ENCODE peak calls at places on chromosomes 7 and 10, in seven cellular contexts. N is lung, L is kidney, T is neural progenitor cell, M is GM12878, P is lower lobe of right lung, O is BJ. H is an unnamed sample. For H3K36me3, the result is how much of the 10 kb centered on the place peaks cover.

GRCh38 chr7:36286241-36286640 is 103.4 kb upstream of the ANLN start:
- DNase-seq in L (no peak), O (no peak), P (no peak), M (no peak), T (no peak), N (no peak), H (no peak)

GRCh38 chr10:50621981-50622496 is 1.7 kb downstream of the SGMS1 start:
- DNase-seq in T (peak), L (peak), N (peak), P (peak), O (peak), M (peak), H (peak)

GRCh38 chr10:17742918-17743317 is 9.1 kb upstream of the TMEM236 start:
- DNase-seq in N (peak), M (no peak), O (no peak), P (peak), L (no peak), T (peak), H (peak)

GRCh38 chr10:13219685-13220670 is 14.2 kb downstream of the UCMA start:
- DNase-seq in O (no peak), L (no peak), N (no peak), P (no peak), M (peak), T (peak), H (no peak)

GRCh38 chr10:11160982-11161554 is 143.4 kb downstream of the CELF2 start:
- DNase-seq in P (no peak), O (no peak), M (no peak), T (no peak), N (no peak), L (no peak), H (no peak)

GRCh38 chr7:113831509-113831908 is 87.3 kb downstream of the PPP1R3A start:
- DNase-seq in N (no peak), L (no peak), M (no peak), O (no peak), T (no peak), P (no peak), H (no peak)

GRCh38 chr10:110340122-110340521 is 35.4 kb upstream of the SMNDC1 start:
- DNase-seq in T (no peak), L (no peak), M (no peak), P (no peak), N (no peak), O (no peak), H (no peak)

GRCh38 chr7:148811892-148812291 is 72.2 kb downstream of the EZH2 start:
- DNase-seq in P (no peak), L (no peak), N (no peak), O (no peak), T (no peak), M (no peak), H (no peak)

GRCh38 chr7:30022991-30023390 is 3.5 kb downstream of the FKBP14 start:
- DNase-seq in T (no peak), O (no peak), P (no peak), M (no peak), N (no peak), L (no peak), H (no peak)

GRCh38 chr10:35835545-35835944 is 193.4 kb upstream of the FZD8 start:
- DNase-seq in P (no peak), M (no peak), O (no peak), N (no peak), L (no peak), T (no peak), H (no peak)

GRCh38 chr7:40850017-40850416 is 715.2 kb downstream of the SUGCT start:
- DNase-seq in M (no peak), P (no peak), L (no peak), O (no peak), N (no peak), T (no peak), H (no peak)

GRCh38 chr10:71725249-71725648 is 5.7 kb upstream of the C10orf105 start:
- DNase-seq in T (no peak), P (no peak), O (no peak), L (no peak), M (no peak), N (no peak), H (no peak)

GRCh38 chr10:71725998-71726672 is 6.6 kb upstream of the C10orf105 start:
- DNase-seq in M (no peak), T (peak), P (no peak), L (no peak), O (no peak), N (no peak), H (peak)

GRCh38 chr10:71727429-71728217 is 8.0 kb upstream of the C10orf105 start:
- DNase-seq in O (no peak), N (peak), T (no peak), P (peak), M (peak), L (peak), H (peak)

GRCh38 chr10:71728218-71728737 is 8.7 kb upstream of the C10orf105 start:
- DNase-seq in T (peak), N (no peak), L (no peak), M (peak), P (no peak), O (no peak), H (no peak)

GRCh38 chr10:71726673-71727428 is 7.3 kb upstream of the C10orf105 start:
- DNase-seq in N (no peak), L (no peak), P (no peak), M (peak), T (no peak), O (no peak), H (peak)
- H3K4me3 ChIP-seq in N (no peak), L (no peak), P (no peak), M (peak), T (no peak), O (no peak), H (no peak)

GRCh38 chr7:132255084-132255483 is 321.2 kb downstream of the PLXNA4 start:
- DNase-seq in N (no peak), P (peak), L (no peak), M (no peak), O (no peak), T (no peak), H (no peak)

GRCh38 chr7:132255898-132256297 is 320.4 kb downstream of the PLXNA4 start:
- DNase-seq in T (no peak), M (no peak), N (peak), L (no peak), P (peak), O (no peak), H (no peak)

GRCh38 chr7:132258231-132258630 is 318.0 kb downstream of the PLXNA4 start:
- DNase-seq in T (no peak), M (no peak), N (no peak), L (no peak), O (no peak), P (no peak), H (no peak)

GRCh38 chr7:132257253-132257652 is 319.0 kb downstream of the PLXNA4 start:
- DNase-seq in M (no peak), L (no peak), P (no peak), N (no peak), T (no peak), O (no peak), H (no peak)

DNA sequence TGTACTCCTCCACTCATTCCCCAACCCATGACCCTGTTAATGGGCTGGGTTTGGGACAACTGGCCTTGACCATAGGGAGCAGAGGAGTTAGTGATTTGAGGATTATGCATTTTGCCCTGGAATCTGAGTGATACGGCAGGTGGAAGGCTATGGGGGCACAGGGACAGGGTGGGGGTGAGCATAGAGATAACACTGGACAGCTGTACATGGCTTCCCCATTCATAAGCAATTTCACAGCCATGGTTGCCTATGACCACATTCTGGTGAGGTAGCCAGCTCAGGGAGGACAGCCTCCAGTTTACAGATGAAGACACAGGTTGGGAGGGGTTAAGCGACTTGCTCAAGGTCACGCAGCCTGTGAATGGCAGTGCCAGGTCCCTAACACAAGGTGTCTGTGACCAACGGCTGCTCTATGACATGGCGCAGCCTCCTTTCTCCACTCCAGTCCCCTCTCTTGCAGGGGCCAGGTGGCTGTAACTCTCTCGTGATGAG is 319.5 kb downstream of the PLXNA4 start:
- DNase-seq in P (no peak), T (no peak), M (no peak), N (no peak), L (no peak), O (no peak), H (no peak)
- TF ChIP-seq CTCF in P (no peak), T (no peak), M (no peak), N (no peak), L (no peak), O (no peak), H (no peak)

GRCh38 chr7:55489552-55489951 is 82.8 kb downstream of the VOPP1 start:
- DNase-seq in M (no peak), N (no peak), L (no peak), O (no peak), T (no peak), P (no peak), H (no peak)
- H3K36me3 ChIP-seq in M (half or more), N (under half), L (under half), O (under half), T (under half), P (under half), H (half or more)

GRCh38 chr7:92784935-92785334 is 51.4 kb downstream of the CDK6 start:
- DNase-seq in N (no peak), T (no peak), L (no peak), O (no peak), M (no peak), P (no peak), H (no peak)

GRCh38 chr7:92783260-92783911 is 53.0 kb downstream of the CDK6 start:
- DNase-seq in N (no peak), M (no peak), O (no peak), P (no peak), L (no peak), T (no peak), H (no peak)

GRCh38 chr7:92782855-92783254 is 53.5 kb downstream of the CDK6 start:
- DNase-seq in P (no peak), O (no peak), T (no peak), L (no peak), N (no peak), M (no peak), H (no peak)

GRCh38 chr7:92781117-92781720 is 55.2 kb downstream of the CDK6 start:
- DNase-seq in M (no peak), P (no peak), T (peak), O (no peak), N (no peak), L (peak), H (no peak)

DNA sequence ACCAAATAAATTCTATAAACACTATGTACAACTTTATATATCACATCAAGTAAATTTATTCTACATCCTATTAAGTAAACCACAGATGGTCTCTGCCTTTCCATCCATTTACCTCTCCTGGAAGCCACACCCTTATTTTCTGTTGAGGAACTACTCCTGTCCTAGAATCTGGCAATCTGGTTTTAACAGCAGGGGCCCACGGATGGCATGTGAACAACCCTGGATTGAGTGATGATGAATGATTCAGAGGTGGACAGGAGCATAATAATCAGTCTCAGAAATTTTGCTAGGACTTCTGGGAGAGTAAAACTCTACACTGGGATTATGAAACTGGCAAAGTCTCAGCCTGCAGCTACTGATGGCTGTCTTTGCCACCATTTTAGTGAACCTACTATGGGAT is 54.1 kb downstream of the CDK6 start:
- DNase-seq in M (no peak), L (no peak), N (no peak), P (no peak), T (no peak), O (no peak), H (no peak)
- H3K4me3 ChIP-seq in M (no peak), L (no peak), N (no peak), P (no peak), T (no peak), O (no peak), H (no peak)

GRCh38 chr7:13447637-13448036 is 541.8 kb downstream of the ETV1 start:
- DNase-seq in M (no peak), L (no peak), O (no peak), N (peak), T (no peak), P (no peak), H (no peak)

DNA sequence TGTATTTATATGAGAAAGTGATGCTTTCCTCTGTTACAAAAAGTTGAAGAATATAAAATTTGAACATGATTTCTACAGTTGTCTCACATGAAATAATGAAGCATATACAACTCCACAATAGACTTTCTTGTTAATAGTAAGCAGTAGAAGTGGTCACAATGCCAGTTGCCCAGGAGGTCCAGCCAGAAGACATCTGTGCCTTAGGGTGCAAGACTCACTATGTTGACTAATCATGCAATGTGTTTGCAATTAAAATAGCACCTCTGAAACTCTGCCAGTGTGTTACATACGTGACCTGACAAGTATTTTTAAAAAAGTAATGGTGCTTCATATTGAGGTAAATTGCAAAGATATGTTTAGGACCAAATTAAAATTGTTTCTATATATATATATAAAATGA is 547.2 kb downstream of the ETV1 start:
- DNase-seq in O (no peak), L (no peak), T (no peak), P (no peak), N (no peak), M (no peak), H (no peak)
- TF ChIP-seq CTCF in O (no peak), L (no peak), T (no peak), P (no peak), N (no peak), M (no peak), H (no peak)

GRCh38 chr10:77844177-77844576 is 82.4 kb downstream of the DLG5 start:
- DNase-seq in M (no peak), N (no peak), P (no peak), O (no peak), T (no peak), L (peak), H (no peak)

GRCh38 chr10:77845455-77845850 is 81.1 kb downstream of the DLG5 start:
- DNase-seq in M (no peak), O (no peak), T (no peak), N (no peak), L (no peak), P (no peak), H (no peak)

GRCh38 chr10:77849039-77849664 is 77.4 kb downstream of the DLG5 start:
- DNase-seq in M (no peak), N (no peak), L (no peak), T (peak), P (no peak), O (no peak), H (no peak)

GRCh38 chr10:77844713-77845454 is 81.7 kb downstream of the DLG5 start:
- DNase-seq in O (no peak), M (no peak), P (no peak), N (no peak), T (no peak), L (peak), H (no peak)

GRCh38 chr10:77846718-77847311 is 79.7 kb downstream of the DLG5 start:
- DNase-seq in L (peak), N (peak), O (no peak), T (peak), P (peak), M (no peak), H (peak)
- H3K36me3 ChIP-seq in L (under half), N (under half), O (under half), T (under half), P (under half), M (under half), H (under half)

GRCh38 chr7:139339698-139340036 is 1.5 kb upstream of the FMC1 start:
- DNase-seq in M (no peak), O (no peak), L (no peak), N (no peak), P (no peak), T (no peak), H (no peak)

GRCh38 chr7:139340808-139341057 is 404 bp upstream of the FMC1 start:
- DNase-seq in O (no peak), L (peak), P (peak), M (no peak), N (no peak), T (no peak), H (no peak)

GRCh38 chr7:139340037-139340807 is 915 bp upstream of the FMC1 start:
- DNase-seq in M (peak), N (peak), T (peak), O (peak), L (peak), P (peak), H (peak)

GRCh38 chr7:139341058-139341775 is at the start of gene FMC1:
- DNase-seq in P (peak), L (peak), T (peak), N (peak), O (peak), M (peak), H (peak)

GRCh38 chr7:139341776-139342244 is 673 bp downstream of the FMC1 start:
- DNase-seq in O (peak), L (no peak), M (no peak), T (no peak), P (no peak), N (no peak), H (no peak)
- H3K4me3 ChIP-seq in O (peak), L (peak), M (peak), T (peak), P (peak), N (peak), H (peak)

DNA sequence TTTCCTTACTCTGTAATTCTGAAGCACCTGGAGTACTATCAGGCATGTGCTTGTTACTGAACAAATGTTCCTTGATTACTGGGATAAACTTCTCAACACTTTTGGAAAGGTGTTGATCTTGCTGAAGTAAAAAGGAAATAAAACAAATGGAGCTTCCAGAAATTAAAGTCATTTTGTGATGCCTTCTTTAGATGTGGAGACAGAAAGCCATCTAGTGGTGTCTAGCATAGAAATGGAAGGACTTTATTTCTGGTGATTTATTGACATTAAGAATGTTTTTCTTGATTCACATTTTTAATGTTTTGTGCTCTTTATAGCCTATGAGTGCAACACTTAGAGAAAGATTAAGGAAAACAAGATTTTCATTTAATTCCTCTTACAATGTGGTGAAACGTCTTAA is 1.4 kb downstream of the SFR1 start:
- DNase-seq in P (no peak), T (no peak), L (no peak), M (no peak), O (no peak), N (no peak), H (no peak)
- TF ChIP-seq CTCF in P (peak), T (peak), L (no peak), M (peak), O (peak), N (no peak), H (peak)

DNA sequence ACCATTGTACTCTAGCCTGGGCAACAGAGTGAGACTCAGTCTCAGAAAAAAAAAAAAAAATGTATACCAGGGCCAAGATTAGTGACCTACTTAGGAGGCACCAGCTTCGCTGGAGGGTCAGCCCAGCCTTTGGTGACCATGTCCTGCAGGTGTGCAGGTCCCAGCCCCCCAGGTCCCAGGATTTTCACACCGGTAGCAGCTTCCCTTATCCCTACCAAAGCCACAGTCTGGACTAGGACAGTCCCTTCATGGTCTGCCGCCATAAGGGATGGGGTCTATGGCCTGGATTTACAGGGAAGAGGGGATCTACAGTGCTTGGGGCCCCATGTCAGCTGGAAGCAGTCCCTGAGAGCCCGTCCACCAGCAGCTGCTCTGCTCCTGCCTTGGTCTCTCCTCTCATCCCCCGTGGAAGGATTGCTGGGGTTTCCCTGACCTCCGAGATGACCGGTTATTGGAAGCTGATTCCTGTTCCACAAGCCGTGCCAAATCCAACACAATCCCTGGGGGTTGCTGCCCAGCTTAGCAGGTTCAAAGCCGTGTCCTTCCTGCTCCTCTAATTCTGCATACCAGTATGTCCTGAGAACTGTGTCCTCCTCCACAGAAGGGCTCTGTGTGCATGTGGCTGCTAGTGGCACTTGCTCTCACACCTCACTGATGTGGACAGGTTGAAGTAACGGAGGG is 11.0 kb upstream of the NDUFB2 start:
- DNase-seq in N (no peak), T (no peak), M (no peak), P (no peak), L (no peak), O (no peak), H (no peak)
- H3K36me3 ChIP-seq in N (under half), T (under half), M (under half), P (half or more), L (under half), O (under half), H (under half)